ENCODE peak calls at places on chromosomes 7 and 10, in seven cellular contexts. R, T, P, W, K, I and G are unnamed samples.

GRCh38 chr10:42864575-42864974 is 82.0 kb downstream of the BMS1 start:
- DNase-seq in R (no peak), T (no peak), P (peak), W (no peak), K (peak), I (no peak), G (no peak)

GRCh38 chr10:43126759-43127424 is 11.4 kb upstream of the CSGALNACT2 start:
- DNase-seq in R (no peak), T (no peak), P (no peak), W (no peak), K (peak), I (no peak), G (no peak)

GRCh38 chr7:103989785-103990775 is 622 bp upstream of the RELN start:
- DNase-seq in R (peak), T (no peak), P (peak), W (peak), K (no peak), I (no peak), G (peak)

GRCh38 chr10:30284860-30285594 is 64.1 kb downstream of the MTPAP start:
- DNase-seq in R (no peak), T (no peak), P (peak), W (no peak), K (no peak), I (no peak), G (no peak)

GRCh38 chr10:111316607-111317006 is 239.8 kb downstream of the ADRA2A start:
- DNase-seq in R (no peak), T (no peak), P (no peak), W (peak), K (no peak), I (no peak), G (peak)

GRCh38 chr10:75272896-75273295 is 37.1 kb upstream of the COMTD1 start:
- DNase-seq in R (no peak), T (no peak), P (peak), W (no peak), K (no peak), I (no peak), G (no peak)

GRCh38 chr7:112080441-112080840 is 125.8 kb downstream of the DOCK4 start:
- DNase-seq in R (no peak), T (peak), P (no peak), W (peak), K (no peak), I (no peak), G (no peak)

GRCh38 chr7:101017099-101017777 is 2.6 kb upstream of the MUC17 start:
- DNase-seq in R (peak), T (peak), P (peak), W (no peak), K (peak), I (peak), G (peak)

GRCh38 chr10:131703941-131704340 is 196.9 kb upstream of the PPP2R2D start:
- DNase-seq in R (no peak), T (no peak), P (no peak), W (no peak), K (peak), I (no peak), G (no peak)

GRCh38 chr7:46679671-46680070 is 758.6 kb upstream of the IGFBP3 start:
- DNase-seq in R (no peak), T (no peak), P (no peak), W (no peak), K (no peak), I (no peak), G (no peak)

GRCh38 chr10:30705625-30706149 is 76.1 kb upstream of the LYZL2 start:
- DNase-seq in R (no peak), T (no peak), P (no peak), W (no peak), K (peak), I (no peak), G (no peak)

GRCh38 chr10:77800320-77800719 is 126.2 kb downstream of the DLG5 start:
- DNase-seq in R (no peak), T (no peak), P (no peak), W (no peak), K (no peak), I (no peak), G (no peak)

GRCh38 chr7:7720193-7720592 is 1.8 kb upstream of the RPA3 start:
- DNase-seq in R (no peak), T (no peak), P (no peak), W (peak), K (no peak), I (no peak), G (no peak)

GRCh38 chr10:36188461-36188860 is 546.4 kb upstream of the FZD8 start:
- DNase-seq in R (no peak), T (no peak), P (no peak), W (no peak), K (no peak), I (no peak), G (no peak)

GRCh38 chr10:688287-688620 is 1.2 kb downstream of the DIP2C start:
- DNase-seq in R (no peak), T (no peak), P (no peak), W (no peak), K (no peak), I (no peak), G (no peak)

GRCh38 chr7:107697246-107698044 is 36.8 kb downstream of the SLC26A4 start:
- DNase-seq in R (no peak), T (no peak), P (no peak), W (no peak), K (no peak), I (no peak), G (no peak)

GRCh38 chr10:47257396-47258120 is 42.4 kb upstream of the GDF10 start:
- DNase-seq in R (no peak), T (no peak), P (no peak), W (no peak), K (peak), I (no peak), G (no peak)

GRCh38 chr10:72375585-72375984 is 20.9 kb upstream of the DNAJB12 start:
- DNase-seq in R (no peak), T (no peak), P (peak), W (no peak), K (no peak), I (no peak), G (no peak)

GRCh38 chr7:150464962-150465361 is 14.5 kb downstream of the GIMAP8 start:
- DNase-seq in R (no peak), T (no peak), P (no peak), W (no peak), K (no peak), I (no peak), G (no peak)

GRCh38 chr7:47400741-47401206 is 181.1 kb downstream of the TNS3 start:
- DNase-seq in R (no peak), T (no peak), P (no peak), W (no peak), K (no peak), I (no peak), G (no peak)

GRCh38 chr7:134276951-134277350 is 39.8 kb downstream of the SLC35B4 start:
- DNase-seq in R (no peak), T (no peak), P (no peak), W (no peak), K (no peak), I (no peak), G (no peak)